ENCODE peak calls at places on chromosomes 1 and 21, in eight cellular contexts. P is psoas muscle, J is aorta, U is tibial artery, M is esophagus squamous epithelium, E is fibroblast of lung, K is OCI-LY7, D is neural progenitor cell. S is an unnamed sample. For H3K4me1, the result is how much of the 10 kb centered on the place peaks cover.

GRCh38 chr1:62230724-62231123 is 36.1 kb downstream of the L1TD1 start:
- DNase-seq in P (no peak), J (no peak), U (no peak), M (no peak), E (peak), K (no peak), D (no peak), S (no peak)

GRCh38 chr1:153881764-153882163 is 41.0 kb downstream of the GATAD2B start:
- DNase-seq in P (no peak), J (peak), U (no peak), M (no peak), E (peak), K (no peak), D (peak), S (no peak)

GRCh38 chr1:232793944-232794343 is 11.3 kb upstream of the MAP10 start:
- DNase-seq in P (no peak), J (no peak), U (no peak), M (no peak), E (peak), K (no peak), D (peak), S (no peak)

GRCh38 chr1:14738647-14739046 is 140.2 kb downstream of the KAZN start:
- DNase-seq in P (no peak), J (no peak), U (no peak), M (no peak), E (no peak), K (no peak), D (no peak), S (no peak)

GRCh38 chr1:152960452-152961044 is 9.9 kb upstream of the SPRR4 start:
- DNase-seq in P (no peak), J (no peak), U (no peak), M (no peak), E (no peak), K (no peak), D (no peak), S (peak)

GRCh38 chr1:178301141-178301540 is 195.6 kb downstream of the CLEC20A start:
- DNase-seq in P (no peak), J (no peak), U (no peak), M (no peak), E (no peak), K (no peak), D (no peak), S (no peak)

GRCh38 chr1:91732291-91732953 is 153.5 kb downstream of the TGFBR3 start:
- DNase-seq in P (peak), J (no peak), U (no peak), M (no peak), E (peak), K (no peak), D (no peak), S (no peak)

GRCh38 chr1:33608825-33609400 is 136.5 kb downstream of the ZSCAN20 start:
- DNase-seq in P (no peak), J (no peak), U (no peak), M (no peak), E (no peak), K (no peak), D (no peak), S (no peak)

GRCh38 chr1:221715321-221716169 is 26.3 kb downstream of the DUSP10 start:
- DNase-seq in P (no peak), J (no peak), U (no peak), M (no peak), E (peak), K (no peak), D (peak), S (no peak)

GRCh38 chr1:166379447-166379846 is 212.6 kb upstream of the FAM78B start:
- DNase-seq in P (peak), J (no peak), U (no peak), M (no peak), E (peak), K (no peak), D (no peak), S (no peak)

GRCh38 chr21:33265664-33266049 is 510 bp upstream of the IL10RB start:
- DNase-seq in P (peak), J (no peak), U (peak), M (peak), E (no peak), K (peak), D (peak), S (peak)

GRCh38 chr21:26752849-26753248 is 92.4 kb downstream of the ADAMTS1 start:
- DNase-seq in P (no peak), J (no peak), U (no peak), M (no peak), E (no peak), K (no peak), D (no peak), S (no peak)

GRCh38 chr21:28473530-28474225 is 519.0 kb downstream of the LTN1 start:
- DNase-seq in P (no peak), J (no peak), U (no peak), M (no peak), E (no peak), K (no peak), D (no peak), S (no peak)

GRCh38 chr1:51915958-51916357 is 37.4 kb upstream of the NRDC start:
- DNase-seq in P (no peak), J (no peak), U (no peak), M (no peak), E (no peak), K (no peak), D (no peak), S (no peak)

GRCh38 chr1:203286161-203286984 is 18.9 kb upstream of the BTG2 start:
- DNase-seq in P (no peak), J (peak), U (peak), M (no peak), E (no peak), K (no peak), D (peak), S (no peak)
- H3K4me1 ChIP-seq in P (half or more), J (under half), U (under half), M (half or more), E (under half), K (half or more), D (half or more), S (under half)

GRCh38 chr1:159946242-159947187 is 1.1 kb upstream of the IGSF9 start:
- DNase-seq in P (no peak), J (peak), U (no peak), M (no peak), E (no peak), K (no peak), D (no peak), S (no peak)
- H3K4me3 ChIP-seq in P (peak), J (no peak), U (peak), M (peak), E (no peak), K (no peak), D (peak), S (no peak)

DNA sequence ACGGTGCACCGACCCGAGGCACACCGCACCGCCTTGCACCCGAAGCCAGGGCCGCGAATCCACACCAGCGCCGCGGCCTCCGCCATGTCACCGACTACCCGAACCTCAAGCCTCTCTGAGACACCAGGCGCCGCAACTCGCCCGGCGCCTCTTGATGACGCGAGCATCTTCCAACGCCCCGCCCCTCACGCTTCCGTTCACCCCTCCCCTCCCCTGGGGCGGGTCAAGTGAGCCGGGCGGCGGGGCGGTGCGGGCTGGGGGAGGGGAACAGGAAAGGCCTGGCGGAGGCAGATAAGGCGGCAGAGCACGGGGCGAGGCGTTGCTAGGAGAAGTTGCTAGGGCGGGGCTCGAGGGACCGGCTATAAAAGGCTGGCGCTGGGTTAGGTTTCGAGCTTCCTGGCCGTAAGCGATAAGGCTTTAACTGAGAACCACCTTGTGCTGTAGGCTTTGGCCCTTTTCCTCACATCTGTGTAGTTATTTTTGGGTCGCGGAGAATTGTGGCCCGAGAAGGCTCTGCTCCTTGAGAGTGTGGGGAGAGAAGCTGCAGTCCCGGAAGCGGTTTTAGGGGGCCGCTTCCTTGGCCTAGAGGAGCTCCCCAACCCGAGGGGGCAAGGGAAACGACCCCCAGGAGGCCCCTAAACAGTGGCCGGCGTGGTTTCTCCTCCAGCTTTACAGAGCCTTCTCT is at the start of gene SDE2:
- DNase-seq in P (peak), J (peak), U (peak), M (peak), E (peak), K (peak), D (peak), S (peak)
- H3K4me1 ChIP-seq in P (under half), J (under half), U (under half), M (under half), E (under half), K (half or more), D (under half), S (under half)

GRCh38 chr1:205528887-205529825 is 24.7 kb downstream of the CDK18 start:
- DNase-seq in P (peak), J (peak), U (peak), M (peak), E (peak), K (peak), D (peak), S (peak)
- H3K4me3 ChIP-seq in P (peak), J (no peak), U (peak), M (peak), E (no peak), K (peak), D (peak), S (no peak)

GRCh38 chr1:205235921-205236320 is 8.2 kb downstream of the TMCC2 start:
- DNase-seq in P (no peak), J (no peak), U (no peak), M (no peak), E (no peak), K (no peak), D (no peak), S (no peak)

GRCh38 chr1:205230965-205231364 is 3.2 kb downstream of the TMCC2 start:
- DNase-seq in P (no peak), J (no peak), U (no peak), M (no peak), E (no peak), K (no peak), D (no peak), S (no peak)

GRCh38 chr1:205232122-205232820 is 4.5 kb downstream of the TMCC2 start:
- DNase-seq in P (no peak), J (no peak), U (no peak), M (no peak), E (no peak), K (no peak), D (no peak), S (no peak)

GRCh38 chr1:205229916-205230700 is 2.4 kb downstream of the TMCC2 start:
- DNase-seq in P (no peak), J (no peak), U (no peak), M (no peak), E (no peak), K (peak), D (no peak), S (no peak)

GRCh38 chr1:205232945-205233397 is 5.2 kb downstream of the TMCC2 start:
- DNase-seq in P (no peak), J (no peak), U (no peak), M (no peak), E (no peak), K (no peak), D (no peak), S (no peak)
- H3K4me1 ChIP-seq in P (half or more), J (under half), U (under half), M (under half), E (under half), K (under half), D (under half), S (under half)

DNA sequence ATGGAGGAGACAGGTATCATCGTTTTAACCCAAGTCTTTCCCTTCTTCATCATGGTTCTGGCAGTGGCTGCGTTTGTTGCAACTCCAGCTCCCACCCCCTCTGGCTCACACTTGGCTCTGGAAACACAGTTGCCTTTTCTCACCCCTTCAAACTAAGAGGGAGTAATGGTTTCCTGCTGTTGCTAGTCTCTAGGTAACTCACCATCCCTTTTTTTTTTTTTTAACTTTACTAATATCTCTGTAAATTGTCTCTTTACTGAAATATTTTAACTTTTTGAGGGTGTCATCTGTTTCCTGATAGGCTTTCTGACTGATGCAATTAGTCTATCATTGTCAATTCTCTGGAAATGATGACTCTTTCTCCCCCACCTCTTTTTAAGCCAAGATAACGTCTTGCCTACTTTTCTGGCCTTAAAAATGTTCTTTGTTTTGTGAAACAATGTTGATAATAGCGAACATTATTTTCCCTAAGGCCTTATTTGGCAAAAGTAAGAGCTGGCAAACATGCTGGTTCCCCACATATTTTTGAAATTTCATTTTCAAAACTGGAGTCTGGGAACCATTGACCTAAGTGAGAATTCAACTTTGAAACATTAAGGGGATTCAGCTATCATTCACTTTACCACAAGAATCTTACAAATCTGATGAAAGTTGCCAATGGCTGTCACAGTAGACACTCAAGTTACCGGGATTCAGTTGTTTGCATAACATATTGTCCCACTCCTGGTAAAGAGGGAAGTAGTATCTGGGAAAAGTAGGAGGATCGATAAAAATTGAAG is 85.3 kb downstream of the LEPR start:
- DNase-seq in P (no peak), J (no peak), U (no peak), M (no peak), E (peak), K (no peak), D (no peak), S (no peak)
- H3K4me3 ChIP-seq in P (no peak), J (no peak), U (no peak), M (no peak), E (no peak), K (no peak), D (no peak), S (no peak)

DNA sequence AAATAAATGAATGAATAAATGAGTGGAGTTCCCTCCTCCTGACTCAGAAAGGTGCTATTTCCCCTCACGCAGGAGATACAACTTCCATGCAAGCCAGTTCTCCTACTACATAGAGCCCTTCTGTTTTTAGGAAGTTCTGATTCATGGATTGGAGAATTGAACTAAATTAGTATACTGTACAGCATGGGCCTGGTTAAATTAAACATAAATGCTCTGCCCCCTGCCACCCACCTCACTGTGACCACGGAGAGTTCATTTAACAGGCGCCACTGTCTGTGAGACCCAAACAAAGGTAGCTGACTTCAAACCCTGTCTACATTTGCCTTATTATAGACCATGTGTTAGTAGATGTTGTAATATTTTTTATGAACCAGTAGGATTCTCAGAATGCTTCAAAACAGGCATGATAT is 9.1 kb upstream of the IRF2BP2 start:
- DNase-seq in P (no peak), J (no peak), U (no peak), M (no peak), E (peak), K (no peak), D (no peak), S (no peak)
- H3K4me1 ChIP-seq in P (half or more), J (under half), U (under half), M (under half), E (under half), K (under half), D (under half), S (half or more)

GRCh38 chr21:17819114-17819877 is at the start of gene C21orf91:
- DNase-seq in P (peak), J (peak), U (peak), M (peak), E (peak), K (peak), D (peak), S (peak)

GRCh38 chr21:17821121-17821520 is 2.0 kb upstream of the C21orf91 start:
- DNase-seq in P (no peak), J (no peak), U (no peak), M (no peak), E (no peak), K (no peak), D (no peak), S (no peak)

GRCh38 chr21:17818158-17819113 is 720 bp downstream of the C21orf91 start:
- DNase-seq in P (peak), J (peak), U (no peak), M (no peak), E (peak), K (peak), D (peak), S (peak)

GRCh38 chr21:17823846-17824245 is 4.7 kb upstream of the C21orf91 start:
- DNase-seq in P (no peak), J (no peak), U (no peak), M (no peak), E (no peak), K (no peak), D (no peak), S (no peak)

DNA sequence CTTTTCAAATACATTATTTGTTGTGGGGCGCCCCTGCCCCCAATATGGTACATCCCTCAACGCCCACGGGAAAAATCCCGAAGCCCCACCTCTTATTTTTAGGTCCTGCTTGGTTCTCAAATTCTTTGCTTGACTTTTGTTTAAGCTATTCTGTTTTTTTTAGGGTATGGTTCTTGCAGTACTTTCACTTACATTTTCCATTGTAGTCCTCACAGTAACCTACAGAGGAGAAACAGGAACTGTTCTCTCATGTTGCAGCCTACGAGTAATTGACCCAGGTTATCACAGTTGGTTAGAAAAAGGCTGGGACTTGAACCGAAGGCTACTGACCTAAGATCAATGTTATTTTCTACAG is 699 bp upstream of the C21orf91 start:
- DNase-seq in P (no peak), J (no peak), U (no peak), M (no peak), E (no peak), K (peak), D (no peak), S (no peak)
- H3K4me3 ChIP-seq in P (peak), J (peak), U (peak), M (peak), E (peak), K (peak), D (peak), S (peak)